ENCODE peak calls at places on chromosome X, in six cellular contexts. D is Calu3, M is upper lobe of left lung, I is fibroblast of gingiva, C is HuH-7, E is mucosa of descending colon. Y is an unnamed sample.

GRCh38 chrX:39819921-39820849 is 277.6 kb downstream of the BCOR start:
- DNase-seq in D (no peak), M (peak), I (no peak), C (no peak), E (no peak), Y (no peak)

GRCh38 chrX:39309721-39310152 is 508.5 kb downstream of the MID1IP1 start:
- DNase-seq in D (no peak), M (no peak), I (no peak), C (no peak), E (peak), Y (no peak)

GRCh38 chrX:10112510-10112909 is 44.3 kb upstream of the CLCN4 start:
- DNase-seq in D (no peak), M (no peak), I (no peak), C (no peak), E (no peak), Y (no peak)

GRCh38 chrX:47501226-47502071 is 18.4 kb upstream of the ZNF41 start:
- DNase-seq in D (no peak), M (no peak), I (peak), C (no peak), E (no peak), Y (no peak)

GRCh38 chrX:130179579-130180215 is 7.9 kb downstream of the RAB33A start:
- DNase-seq in D (no peak), M (no peak), I (no peak), C (no peak), E (no peak), Y (no peak)

GRCh38 chrX:126815816-126816215 is 3.7 kb upstream of the PRR32 start:
- DNase-seq in D (no peak), M (no peak), I (no peak), C (no peak), E (no peak), Y (no peak)

GRCh38 chrX:3026074-3026588 is 15.1 kb upstream of the ARSF start:
- DNase-seq in D (peak), M (no peak), I (no peak), C (no peak), E (peak), Y (no peak)

GRCh38 chrX:143994206-143994605 is 110.3 kb downstream of the UBE2NL start:
- DNase-seq in D (no peak), M (no peak), I (no peak), C (no peak), E (no peak), Y (no peak)

GRCh38 chrX:135346975-135347374 is 37.7 kb downstream of the ETDC start:
- DNase-seq in D (no peak), M (no peak), I (no peak), C (no peak), E (no peak), Y (no peak)

GRCh38 chrX:28581522-28581921 is 5.7 kb upstream of the IL1RAPL1 start:
- DNase-seq in D (no peak), M (no peak), I (no peak), C (no peak), E (no peak), Y (no peak)

GRCh38 chrX:13473666-13474516 is 95.5 kb upstream of the EGFL6 start:
- DNase-seq in D (no peak), M (no peak), I (peak), C (no peak), E (no peak), Y (peak)

GRCh38 chrX:132257116-132257515 is 37.9 kb upstream of the RAP2C start:
- DNase-seq in D (no peak), M (no peak), I (peak), C (no peak), E (no peak), Y (no peak)

GRCh38 chrX:153214934-153215333 is 35.9 kb downstream of the MAGEA1 start:
- DNase-seq in D (no peak), M (no peak), I (no peak), C (no peak), E (no peak), Y (no peak)

GRCh38 chrX:15497865-15498264 is 2.7 kb upstream of the BMX start:
- DNase-seq in D (peak), M (no peak), I (peak), C (peak), E (peak), Y (peak)

Y was measured in pons.